ENCODE peak calls at places on chromosomes 11 and 22, in eight cellular contexts. W, X, J, A, L, R, Z and F are unnamed samples.
A peak's percentile ranks its signal among the peaks of the same experiment; 100 is the strongest.

GRCh38 chr22:46997311-46997970 is 235.0 kb downstream of the TBC1D22A start:
- DNase-seq in J (no peak), A (no peak), Z (no peak), W (no peak), X (no peak), R (no peak), L (no peak), F (no peak)

GRCh38 chr22:49052023-49052538 is 775.6 kb downstream of the BRD1 start:
- DNase-seq in R (no peak), A (no peak), X (no peak), Z (no peak), J (no peak), W (peak; percentile 24), L (no peak), F (no peak)

GRCh38 chr22:38413085-38414008 is 41.7 kb downstream of the KCNJ4 start:
- DNase-seq in X (no peak), W (no peak), L (peak; percentile 61), Z (no peak), A (no peak), R (no peak), J (peak; percentile 41), F (no peak)

GRCh38 chr11:130088909-130089668 is 19.4 kb downstream of the APLP2 start:
- DNase-seq in A (no peak), X (no peak), J (no peak), W (no peak), Z (no peak), R (no peak), L (no peak), F (no peak)

GRCh38 chr11:107844041-107844440 is 14.5 kb downstream of the SLC35F2 start:
- DNase-seq in L (no peak), W (no peak), R (no peak), Z (peak; percentile 52), X (no peak), J (no peak), A (no peak), F (no peak)

GRCh38 chr11:40435344-40435743 is 1024.1 kb downstream of the LRRC4C start:
- DNase-seq in X (no peak), W (no peak), A (no peak), Z (no peak), J (no peak), L (no peak), R (no peak), F (no peak)

GRCh38 chr11:120958185-120958584 is 65.7 kb upstream of the TBCEL start:
- DNase-seq in R (no peak), W (no peak), J (no peak), Z (no peak), L (no peak), A (no peak), X (no peak), F (no peak)

GRCh38 chr11:29676993-29677392 is 339.8 kb downstream of the KCNA4 start:
- DNase-seq in J (no peak), R (no peak), A (no peak), L (no peak), Z (no peak), X (no peak), W (no peak), F (no peak)

GRCh38 chr11:63765688-63766241 is 2.8 kb downstream of the ZFTA start:
- DNase-seq in L (peak; percentile 66), A (no peak), J (no peak), X (no peak), R (no peak), W (no peak), Z (no peak), F (no peak)

GRCh38 chr11:59875856-59876519 is 2.6 kb upstream of the OOSP3 start:
- DNase-seq in W (no peak), J (no peak), A (no peak), X (no peak), Z (no peak), L (no peak), R (no peak), F (no peak)

GRCh38 chr11:67344264-67344663 is 9.1 kb downstream of the POLD4 start:
- DNase-seq in L (no peak), A (no peak), J (no peak), Z (no peak), R (no peak), X (no peak), W (no peak), F (no peak)

GRCh38 chr11:31214337-31214736 is 155.2 kb downstream of the DCDC1 start:
- DNase-seq in X (no peak), R (no peak), W (peak; percentile 10), J (no peak), A (no peak), L (no peak), Z (no peak), F (no peak)

GRCh38 chr22:41030891-41031290 is 61.5 kb upstream of the EP300 start:
- DNase-seq in R (no peak), A (no peak), X (no peak), Z (peak; percentile 63), J (no peak), L (no peak), W (no peak), F (no peak)

GRCh38 chr11:65448418-65449196 is 26.0 kb downstream of the NEAT1 start:
- DNase-seq in J (peak; percentile 26), Z (peak; percentile 64), A (peak; percentile 10), X (no peak), W (peak; percentile 73), L (peak; percentile 76), R (no peak), F (no peak)

GRCh38 chr22:33842421-33843094 is 77.7 kb downstream of the LARGE1 start:
- DNase-seq in A (no peak), J (no peak), X (no peak), Z (no peak), L (no peak), W (no peak), R (no peak), F (no peak)
- TF ChIP-seq POLR2A in A (no peak), J (no peak), X (no peak), Z (no peak), L (no peak), W (no peak), R (no peak), F (no peak)

DNA sequence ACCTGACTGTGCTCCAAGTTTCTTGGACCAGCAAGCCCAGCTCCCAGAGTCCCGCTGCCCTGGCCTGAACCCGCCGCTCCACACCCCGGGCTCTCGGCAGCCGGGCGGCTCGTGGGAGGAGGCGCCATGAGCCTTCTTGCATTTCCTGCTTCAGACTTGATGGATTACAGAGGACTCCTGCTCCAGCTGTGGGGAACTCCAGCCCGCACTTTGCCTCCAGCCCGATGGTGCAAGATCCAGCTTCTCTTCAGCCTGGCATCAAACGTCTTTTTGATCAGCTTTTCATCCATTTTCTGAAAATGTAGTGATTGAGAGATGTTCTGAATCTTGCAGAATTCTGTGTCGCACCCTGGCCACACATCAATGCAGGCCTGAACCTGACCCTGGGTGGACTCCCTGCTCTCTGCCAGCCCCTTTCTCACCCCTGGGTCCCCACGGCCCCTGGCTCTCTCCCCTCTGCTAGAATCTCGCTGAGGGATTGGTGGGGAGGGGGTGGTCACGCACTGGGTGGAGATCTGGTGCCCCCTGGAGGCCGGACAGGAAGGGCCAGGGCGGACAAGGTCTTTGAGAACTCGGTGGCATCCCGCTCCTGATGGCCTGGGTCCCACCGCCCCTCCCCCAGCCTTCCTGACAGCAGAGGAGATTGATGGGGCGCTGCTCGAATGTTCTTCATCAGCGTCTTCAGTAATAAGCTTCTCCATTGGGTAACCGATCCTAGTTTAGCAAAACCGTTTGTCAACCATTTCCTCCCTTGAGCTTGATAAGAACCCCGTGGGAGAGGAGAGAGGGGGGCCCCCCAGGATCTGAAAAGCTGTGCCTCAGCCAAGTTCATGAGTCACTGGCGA is 12.1 kb upstream of the NFAM1 start:
- DNase-seq in A (peak; percentile 66), Z (peak; percentile 87), J (peak; percentile 84), L (peak; percentile 91), X (peak; percentile 67), R (peak; percentile 86), W (peak; percentile 87), F (peak; percentile 70)
- TF ChIP-seq POLR2A in A (peak; percentile 14), Z (no peak), J (no peak), L (no peak), X (no peak), R (no peak), W (peak; percentile 55), F (no peak)

DNA sequence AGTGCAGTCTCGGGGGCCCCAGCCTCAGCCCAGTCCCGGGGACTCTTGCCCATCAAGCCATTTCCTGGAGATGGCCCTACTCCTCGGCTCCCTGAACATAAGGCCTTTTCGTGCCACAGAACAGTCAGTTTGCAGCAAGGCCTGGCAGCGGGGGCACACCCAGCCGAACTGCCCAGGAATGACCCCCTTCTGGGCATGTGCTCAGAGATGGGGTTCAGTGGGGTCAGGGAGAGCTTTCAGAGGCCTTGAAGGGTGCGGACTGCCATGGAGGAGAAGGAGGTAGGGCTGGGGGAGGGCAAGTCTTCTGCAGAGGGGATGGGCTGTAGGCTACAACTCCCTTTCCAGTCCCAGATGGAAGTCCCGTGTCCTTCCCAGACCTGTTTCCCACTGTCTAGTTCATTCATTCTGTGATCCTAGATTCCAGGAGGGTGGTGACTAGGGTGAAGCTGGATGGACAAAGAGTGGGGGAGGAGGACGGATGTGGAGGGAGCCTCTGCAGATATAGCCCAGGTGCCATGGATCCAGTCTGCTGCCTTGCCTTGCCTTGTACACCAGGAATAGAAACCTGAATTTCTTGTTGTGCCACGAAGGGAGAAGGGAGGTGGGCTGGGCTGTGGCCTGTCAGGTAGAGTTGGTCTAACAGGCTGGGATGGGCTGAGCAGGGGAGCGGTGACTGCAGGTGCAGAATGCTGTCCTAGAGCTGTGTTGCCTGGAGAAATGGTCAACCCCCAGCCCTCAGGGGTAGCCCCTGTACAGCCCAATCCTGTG is 14.2 kb upstream of the OMP start:
- DNase-seq in R (no peak), L (peak; percentile 50), X (peak; percentile 83), J (peak; percentile 66), W (no peak), A (no peak), Z (no peak), F (no peak)
- TF ChIP-seq POLR2A in R (no peak), L (no peak), X (no peak), J (no peak), W (no peak), A (no peak), Z (no peak), F (no peak)

GRCh38 chr11:44235765-44236201 is 74.2 kb downstream of the ALX4 start:
- DNase-seq in J (no peak), W (no peak), Z (peak; percentile 31), A (no peak), R (no peak), L (no peak), X (no peak), F (no peak)
- TF ChIP-seq POLR2A in J (no peak), W (no peak), Z (no peak), A (no peak), R (no peak), L (no peak), X (no peak), F (no peak)

DNA sequence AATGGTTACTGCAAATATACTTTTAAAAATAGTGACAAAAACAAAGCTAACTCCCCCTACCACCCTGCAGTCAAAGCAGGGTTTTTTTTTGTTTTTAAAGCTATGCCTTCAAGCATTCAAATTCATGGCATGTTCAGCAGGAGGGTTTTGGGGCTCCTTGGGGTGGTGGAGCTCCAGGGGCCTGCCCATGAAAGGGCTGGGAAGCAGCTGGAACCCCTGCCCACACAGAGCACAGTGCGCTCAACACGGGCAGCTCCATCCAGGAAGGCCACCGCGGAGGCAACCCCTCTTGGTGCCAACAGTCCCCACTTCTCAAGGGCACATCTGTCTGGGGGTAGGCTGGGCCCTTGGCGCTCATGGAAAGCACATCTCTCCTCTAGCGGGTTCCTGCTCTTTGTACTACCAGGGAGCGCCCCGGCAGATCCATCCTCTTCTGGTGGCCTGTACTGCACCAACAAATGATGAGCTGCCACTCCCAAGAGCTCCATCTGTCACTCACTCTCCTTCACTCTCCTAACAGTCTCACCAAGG is 16.6 kb upstream of the PHLDA2 start:
- DNase-seq in A (no peak), Z (no peak), W (no peak), J (no peak), L (no peak), X (no peak), R (no peak), F (no peak)
- TF ChIP-seq POLR2A in A (no peak), Z (no peak), W (no peak), J (no peak), L (no peak), X (no peak), R (no peak), F (no peak)